ENCODE peak calls at places on chromosomes 11 and 22, in eight cellular contexts. G is NCI-H2029; Q is Calu3; S is mesendoderm; O is activated naive CD4-positive, alpha-beta T cell treated with anti-CD3 and anti-CD28 coated beads for 36 hours; V is GM03348; D is GM19239; T is stimulated activated CD4-positive, alpha-beta T cell treated with anti-CD3 and anti-CD28 coated beads, Interleukin-2, amount 100 ng/mL, for 48 hours. Y is an unnamed sample.

GRCh38 chr11:120181446-120181992 is 29.3 kb upstream of the OAF start:
- DNase-seq in T (no peak), O (no peak), Q (no peak), D (no peak), G (no peak), V (peak), S (no peak), Y (no peak)

GRCh38 chr11:73288873-73289707 is 17.0 kb downstream of the P2RY6 start:
- DNase-seq in G (peak), O (peak), Q (peak), T (peak), D (peak), S (peak), V (peak), Y (peak)

GRCh38 chr11:121687961-121688566 is 235.3 kb upstream of the SORL1-AS1 start:
- DNase-seq in T (no peak), V (peak), D (no peak), G (peak), Q (no peak), O (no peak), S (peak), Y (no peak)

GRCh38 chr11:83852775-83853442 is 566.7 kb upstream of the CCDC90B start:
- DNase-seq in O (no peak), S (no peak), G (no peak), D (no peak), Q (no peak), V (no peak), T (no peak), Y (no peak)

GRCh38 chr11:87866951-87867350 is 308.3 kb downstream of the RAB38 start:
- DNase-seq in O (no peak), D (no peak), S (no peak), V (no peak), T (no peak), Q (no peak), G (no peak), Y (no peak)

GRCh38 chr11:64744544-64745218 is 739 bp upstream of the RASGRP2 start:
- DNase-seq in O (no peak), G (no peak), V (peak), S (no peak), T (no peak), D (no peak), Q (no peak), Y (peak)

GRCh38 chr11:15852179-15852578 is 504.2 kb downstream of the SOX6 start:
- DNase-seq in G (no peak), V (no peak), O (no peak), T (no peak), Q (peak), D (no peak), S (peak), Y (peak)

GRCh38 chr11:19598456-19598855 is 114.2 kb upstream of the NAV2 start:
- DNase-seq in S (no peak), G (no peak), O (no peak), V (no peak), D (no peak), T (no peak), Q (no peak), Y (no peak)

GRCh38 chr22:43777204-43777671 is 34.9 kb downstream of the EFCAB6 start:
- DNase-seq in O (no peak), T (no peak), D (no peak), S (peak), G (no peak), Q (no peak), V (peak), Y (no peak)

GRCh38 chr22:45159652-45160462 is 3.9 kb upstream of the NUP50 start:
- DNase-seq in G (peak), O (no peak), V (peak), S (peak), D (no peak), Q (peak), T (no peak), Y (peak)

GRCh38 chr22:29212738-29213137 is 7.0 kb downstream of the EMID1 start:
- DNase-seq in V (no peak), T (no peak), O (no peak), Q (no peak), G (no peak), D (no peak), S (no peak), Y (no peak)

GRCh38 chr11:31953803-31954327 is 137.0 kb upstream of the RCN1 start:
- DNase-seq in G (no peak), V (no peak), O (no peak), D (no peak), T (no peak), Q (no peak), S (no peak), Y (no peak)

GRCh38 chr22:47128216-47129215 is 366.1 kb downstream of the TBC1D22A start:
- DNase-seq in V (no peak), T (no peak), S (no peak), G (no peak), Q (no peak), D (no peak), O (no peak), Y (no peak)

GRCh38 chr11:91859666-91860065 is 365.0 kb upstream of the FAT3 start:
- DNase-seq in G (no peak), T (no peak), O (no peak), Q (no peak), S (no peak), V (no peak), D (no peak), Y (no peak)

GRCh38 chr11:106585061-106585460 is 433.2 kb downstream of the GUCY1A2 start:
- DNase-seq in D (no peak), V (peak), O (no peak), Q (no peak), T (no peak), S (peak), G (no peak), Y (peak)

GRCh38 chr22:39094717-39095389 is 2.2 kb upstream of the APOBEC3H start:
- DNase-seq in G (no peak), O (peak), S (peak), T (no peak), V (no peak), Q (no peak), D (no peak), Y (peak)

GRCh38 chr11:85826096-85826855 is 15.3 kb upstream of the SYTL2 start:
- DNase-seq in Q (peak), T (no peak), D (no peak), G (no peak), V (peak), O (peak), S (peak), Y (peak)

GRCh38 chr11:45078236-45079074 is 68.0 kb upstream of the PRDM11 start:
- DNase-seq in V (peak), S (no peak), G (no peak), T (no peak), D (no peak), Q (no peak), O (no peak), Y (no peak)

GRCh38 chr11:11436715-11437313 is 83.8 kb upstream of the CSNK2A3 start:
- DNase-seq in S (no peak), Q (no peak), O (no peak), V (no peak), D (no peak), T (no peak), G (no peak), Y (no peak)

GRCh38 chr11:110130642-110131238 is 37.5 kb downstream of the ZC3H12C start:
- DNase-seq in T (no peak), S (peak), D (no peak), Q (no peak), G (peak), O (no peak), V (no peak), Y (no peak)

GRCh38 chr11:14537134-14537599 is 17.0 kb upstream of the PSMA1 start:
- DNase-seq in T (peak), S (peak), G (peak), Q (peak), D (peak), O (peak), V (peak), Y (peak)

GRCh38 chr11:12167098-12167999 is 57.0 kb downstream of the MICAL2 start:
- DNase-seq in O (peak), T (no peak), S (peak), Q (peak), D (no peak), G (peak), V (peak), Y (no peak)